ENCODE peak calls at places on chromosomes 16 and 17, in nine cellular contexts. V, K, Q, Y, T, Z, P, F and M are unnamed samples.

GRCh38 chr17:49210158-49211029 is at the start of the genes ABI3 and GNGT2:
- DNase-seq in V (no peak), K (no peak), Q (no peak), Y (peak), T (no peak), Z (no peak), P (no peak), F (peak), M (peak)

GRCh38 chr16:58460219-58460610 is 39.7 kb upstream of the NDRG4 start:
- DNase-seq in V (no peak), K (no peak), Q (no peak), Y (no peak), T (no peak), Z (no peak), P (no peak), F (no peak), M (no peak)

GRCh38 chr17:48442819-48443218 is 12.8 kb upstream of the SKAP1 start:
- DNase-seq in V (no peak), K (no peak), Q (no peak), Y (no peak), T (no peak), Z (no peak), P (no peak), F (no peak), M (no peak)

GRCh38 chr16:87806608-87807546 is 41.1 kb upstream of the KLHDC4 start:
- DNase-seq in V (peak), K (peak), Q (no peak), Y (peak), T (peak), Z (no peak), P (peak), F (peak), M (no peak)

GRCh38 chr16:13402601-13403000 is 501.2 kb downstream of the SHISA9 start:
- DNase-seq in V (peak), K (no peak), Q (no peak), Y (no peak), T (no peak), Z (no peak), P (no peak), F (no peak), M (no peak)

GRCh38 chr17:81960130-81960958 is 643 bp downstream of the NOTUM start:
- DNase-seq in V (no peak), K (no peak), Q (no peak), Y (no peak), T (no peak), Z (no peak), P (no peak), F (no peak), M (no peak)

GRCh38 chr17:41402161-41402560 is 4.8 kb upstream of the KRT31 start:
- DNase-seq in V (no peak), K (no peak), Q (no peak), Y (no peak), T (no peak), Z (no peak), P (no peak), F (no peak), M (no peak)

GRCh38 chr16:57846078-57846697 is 43.9 kb upstream of the KIFC3 start:
- DNase-seq in V (peak), K (no peak), Q (no peak), Y (no peak), T (no peak), Z (no peak), P (no peak), F (no peak), M (no peak)

GRCh38 chr16:7313170-7313569 is 19.5 kb upstream of the RBFOX1 start:
- DNase-seq in V (no peak), K (peak), Q (peak), Y (no peak), T (no peak), Z (no peak), P (no peak), F (no peak), M (peak)

DNA sequence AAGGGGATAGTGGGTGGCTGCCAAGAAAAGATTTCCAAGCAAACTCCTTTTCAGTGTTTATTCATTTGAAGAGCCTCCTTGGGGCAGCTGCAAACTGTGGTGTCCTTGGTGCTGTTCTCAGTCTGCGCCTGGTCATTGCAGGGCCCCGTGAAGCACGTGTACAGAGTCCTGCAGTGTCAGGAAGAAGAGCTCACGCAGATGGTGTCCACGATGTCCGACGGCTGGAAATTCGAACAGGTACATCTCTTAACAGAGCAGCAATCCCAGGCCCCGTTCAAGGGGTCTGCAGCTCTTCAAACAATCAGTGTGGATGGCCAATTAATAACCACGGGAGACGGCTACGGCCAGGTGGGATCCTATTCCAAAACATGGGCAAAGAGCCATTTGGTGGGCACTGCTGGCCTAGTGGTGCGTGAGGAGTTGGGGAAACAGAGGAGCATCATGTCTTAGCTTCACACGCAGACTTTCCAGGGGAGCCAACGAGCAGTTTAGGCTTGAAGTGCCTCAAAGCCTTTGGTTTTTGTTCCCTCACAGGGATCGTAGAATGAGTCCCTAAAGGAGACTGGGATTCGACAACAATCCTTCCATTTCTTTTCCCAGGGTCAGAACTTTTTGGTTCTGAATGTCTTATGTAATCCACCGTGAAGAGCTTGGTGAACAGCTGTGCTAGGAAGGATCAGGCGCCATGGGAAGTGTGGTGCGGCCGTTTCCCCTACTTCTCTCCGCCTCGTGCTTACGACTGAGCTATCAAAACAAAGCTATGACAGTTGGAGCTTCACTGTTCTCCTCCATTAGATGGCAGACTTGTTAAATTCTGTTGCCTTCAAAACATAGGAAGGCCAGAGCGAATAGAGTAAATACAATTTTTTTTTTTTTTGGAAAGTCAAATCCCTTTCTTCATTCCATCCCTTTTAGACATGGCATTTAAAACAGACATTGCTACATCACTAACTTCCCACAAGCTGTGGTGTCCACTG is 12.6 kb downstream of the KCTD2 start:
- DNase-seq in V (no peak), K (peak), Q (no peak), Y (no peak), T (peak), Z (no peak), P (no peak), F (no peak), M (no peak)
- TF ChIP-seq CTCF in V (peak), K (peak), Q (no peak), Y (no peak), T (no peak), Z (no peak), P (peak), F (peak), M (no peak)

GRCh38 chr16:17206712-17207111 is 264.0 kb downstream of the XYLT1 start:
- DNase-seq in V (no peak), K (no peak), Q (no peak), Y (no peak), T (no peak), Z (no peak), P (no peak), F (no peak), M (no peak)

GRCh38 chr16:17213974-17214373 is 256.8 kb downstream of the XYLT1 start:
- DNase-seq in V (no peak), K (no peak), Q (no peak), Y (no peak), T (no peak), Z (no peak), P (no peak), F (no peak), M (no peak)

GRCh38 chr16:17215306-17215705 is 255.5 kb downstream of the XYLT1 start:
- DNase-seq in V (no peak), K (no peak), Q (no peak), Y (no peak), T (no peak), Z (no peak), P (no peak), F (no peak), M (no peak)

GRCh38 chr16:17213025-17213424 is 257.7 kb downstream of the XYLT1 start:
- DNase-seq in V (no peak), K (no peak), Q (no peak), Y (no peak), T (no peak), Z (no peak), P (no peak), F (no peak), M (no peak)

GRCh38 chr16:17211797-17212196 is 259.0 kb downstream of the XYLT1 start:
- DNase-seq in V (no peak), K (peak), Q (no peak), Y (no peak), T (no peak), Z (no peak), P (no peak), F (no peak), M (peak)
- TF ChIP-seq CTCF in V (peak), K (peak), Q (peak), Y (peak), T (no peak), Z (peak), P (no peak), F (peak), M (peak)

DNA sequence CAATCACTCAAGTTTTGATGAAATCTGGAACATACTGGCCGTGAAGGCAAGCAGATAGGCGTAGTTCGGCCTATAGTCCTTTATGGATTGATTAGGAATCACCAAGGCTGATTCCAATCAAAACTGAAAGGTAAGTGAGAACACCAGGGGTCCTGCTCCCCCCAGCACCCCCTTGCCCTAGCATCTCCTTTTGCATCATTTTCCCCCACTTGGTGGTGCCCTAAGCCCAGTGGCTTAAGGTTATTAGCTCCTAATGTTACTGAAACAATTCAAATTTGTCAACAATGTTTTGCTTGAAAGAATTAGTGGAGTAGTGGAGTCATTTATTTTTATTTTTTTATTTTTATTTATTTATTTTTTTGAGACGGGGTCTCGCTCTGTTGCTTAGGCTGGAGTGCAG is 4.9 kb downstream of the SLFN14 start:
- DNase-seq in V (no peak), K (no peak), Q (no peak), Y (no peak), T (no peak), Z (no peak), P (no peak), F (no peak), M (no peak)
- TF ChIP-seq CTCF in V (peak), K (peak), Q (no peak), Y (no peak), T (no peak), Z (no peak), P (peak), F (peak), M (no peak)

GRCh38 chr17:7560172-7561027 is 1.3 kb upstream of the SENP3 start:
- DNase-seq in V (no peak), K (peak), Q (peak), Y (peak), T (peak), Z (peak), P (peak), F (peak), M (peak)
- TF ChIP-seq CTCF in V (no peak), K (peak), Q (peak), Y (no peak), T (no peak), Z (peak), P (no peak), F (peak), M (peak)

GRCh38 chr17:74868251-74868907 is 4.4 kb downstream of the FDXR start:
- DNase-seq in V (no peak), K (no peak), Q (no peak), Y (no peak), T (no peak), Z (no peak), P (no peak), F (no peak), M (no peak)
- TF ChIP-seq CTCF in V (no peak), K (no peak), Q (no peak), Y (no peak), T (no peak), Z (no peak), P (no peak), F (no peak), M (no peak)

GRCh38 chr17:27949304-27949703 is 56.1 kb upstream of the LYRM9 start:
- DNase-seq in V (no peak), K (no peak), Q (no peak), Y (no peak), T (no peak), Z (no peak), P (no peak), F (no peak), M (no peak)
- TF ChIP-seq CTCF in V (no peak), K (no peak), Q (no peak), Y (no peak), T (no peak), Z (no peak), P (no peak), F (no peak), M (no peak)

DNA sequence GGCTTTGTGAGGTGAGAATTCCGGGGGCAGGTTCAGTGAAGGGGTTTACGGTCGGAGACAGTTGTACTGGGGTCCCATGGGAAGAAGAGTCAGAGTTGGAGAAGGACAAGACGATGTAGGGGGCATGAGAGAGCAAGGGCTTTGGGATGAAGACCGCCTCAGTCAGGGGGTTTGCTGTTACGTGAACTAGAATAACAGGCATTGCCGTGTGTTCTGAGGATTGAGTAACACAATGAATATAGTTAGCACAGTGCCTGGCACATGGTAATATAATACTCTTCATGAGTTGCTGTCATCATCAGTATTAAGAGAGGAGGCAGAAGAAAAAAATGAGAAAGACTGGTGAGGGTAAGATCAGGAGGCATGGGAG is 577 bp downstream of the ZNF646 start:
- DNase-seq in V (no peak), K (no peak), Q (no peak), Y (no peak), T (no peak), Z (no peak), P (no peak), F (no peak), M (no peak)
- TF ChIP-seq CTCF in V (no peak), K (peak), Q (no peak), Y (no peak), T (no peak), Z (no peak), P (no peak), F (no peak), M (no peak)

GRCh38 chr16:30902070-30902972 is 5.9 kb downstream of the CTF1 start:
- DNase-seq in V (peak), K (peak), Q (peak), Y (no peak), T (peak), Z (peak), P (peak), F (peak), M (peak)
- TF ChIP-seq CTCF in V (peak), K (peak), Q (peak), Y (no peak), T (peak), Z (peak), P (peak), F (no peak), M (no peak)